ENCODE peak calls at places on chromosome 4, in nine cellular contexts. One of them, this sample, is unnamed.

GRCh38 chr4:175282407-175282806 is 364.2 kb downstream of the ADAM29 start:
- DNase-seq in H1: no peak
- DNase-seq in SK-N-MC: no peak
- DNase-seq in suprapubic skin: no peak
- DNase-seq in endothelial cell of umbilical vein: no peak
- DNase-seq in prostate gland: no peak
- DNase-seq in spleen: no peak
- DNase-seq in GM12878: no peak
- DNase-seq in breast epithelium: no peak
- DNase-seq in this sample: no peak

GRCh38 chr4:120509222-120509621 is 413.3 kb downstream of the PRDM5 start:
- DNase-seq in H1: no peak
- DNase-seq in SK-N-MC: no peak
- DNase-seq in suprapubic skin: no peak
- DNase-seq in endothelial cell of umbilical vein: no peak
- DNase-seq in prostate gland: no peak
- DNase-seq in spleen: no peak
- DNase-seq in GM12878: no peak
- DNase-seq in breast epithelium: no peak
- DNase-seq in this sample: no peak

GRCh38 chr4:153573881-153574807 is 108.0 kb downstream of the TMEM131L start:
- DNase-seq in H1: no peak
- DNase-seq in SK-N-MC: peak; percentile 84
- DNase-seq in suprapubic skin: no peak
- DNase-seq in endothelial cell of umbilical vein: peak; percentile 85
- DNase-seq in prostate gland: peak; percentile 58
- DNase-seq in spleen: peak; percentile 83
- DNase-seq in GM12878: no peak
- DNase-seq in breast epithelium: no peak
- DNase-seq in this sample: peak; percentile 67

GRCh38 chr4:92862509-92862908 is 558.7 kb downstream of the GRID2 start:
- DNase-seq in H1: no peak
- DNase-seq in SK-N-MC: no peak
- DNase-seq in suprapubic skin: no peak
- DNase-seq in endothelial cell of umbilical vein: no peak
- DNase-seq in prostate gland: no peak
- DNase-seq in spleen: no peak
- DNase-seq in GM12878: no peak
- DNase-seq in breast epithelium: no peak
- DNase-seq in this sample: no peak

GRCh38 chr4:137946423-137946822 is 295.7 kb downstream of the SLC7A11 start:
- DNase-seq in H1: no peak
- DNase-seq in SK-N-MC: no peak
- DNase-seq in suprapubic skin: no peak
- DNase-seq in endothelial cell of umbilical vein: no peak
- DNase-seq in prostate gland: no peak
- DNase-seq in spleen: no peak
- DNase-seq in GM12878: no peak
- DNase-seq in breast epithelium: no peak
- DNase-seq in this sample: no peak

GRCh38 chr4:1418494-1419285 is 12.4 kb upstream of the NKX1-1 start:
- DNase-seq in H1: no peak
- DNase-seq in SK-N-MC: no peak
- DNase-seq in suprapubic skin: peak; percentile 43
- DNase-seq in endothelial cell of umbilical vein: no peak
- DNase-seq in prostate gland: peak; percentile 1
- DNase-seq in spleen: peak; percentile 54
- DNase-seq in GM12878: no peak
- DNase-seq in breast epithelium: peak; percentile 37
- DNase-seq in this sample: peak; percentile 18

GRCh38 chr4:132651193-132651592 is 497.9 kb upstream of the PCDH10 start:
- DNase-seq in H1: no peak
- DNase-seq in SK-N-MC: no peak
- DNase-seq in suprapubic skin: no peak
- DNase-seq in endothelial cell of umbilical vein: no peak
- DNase-seq in prostate gland: no peak
- DNase-seq in spleen: no peak
- DNase-seq in GM12878: no peak
- DNase-seq in breast epithelium: no peak
- DNase-seq in this sample: no peak

GRCh38 chr4:134202557-134202956 is 968 bp upstream of the PABPC4L start:
- DNase-seq in H1: no peak
- DNase-seq in SK-N-MC: no peak
- DNase-seq in suprapubic skin: no peak
- DNase-seq in endothelial cell of umbilical vein: peak; percentile 14
- DNase-seq in prostate gland: peak; percentile 44
- DNase-seq in spleen: peak; percentile 16
- DNase-seq in GM12878: no peak
- DNase-seq in breast epithelium: no peak
- DNase-seq in this sample: no peak

GRCh38 chr4:2408401-2408958 is 10.0 kb downstream of the ZFYVE28 start:
- DNase-seq in H1: no peak
- DNase-seq in SK-N-MC: no peak
- DNase-seq in suprapubic skin: no peak
- DNase-seq in endothelial cell of umbilical vein: no peak
- DNase-seq in prostate gland: no peak
- DNase-seq in spleen: peak; percentile 59
- DNase-seq in GM12878: no peak
- DNase-seq in breast epithelium: no peak
- DNase-seq in this sample: no peak

GRCh38 chr4:28443786-28444412 is 1583.3 kb downstream of the STIM2 start:
- DNase-seq in H1: peak; percentile 15
- DNase-seq in SK-N-MC: no peak
- DNase-seq in suprapubic skin: no peak
- DNase-seq in endothelial cell of umbilical vein: no peak
- DNase-seq in prostate gland: no peak
- DNase-seq in spleen: no peak
- DNase-seq in GM12878: no peak
- DNase-seq in breast epithelium: no peak
- DNase-seq in this sample: no peak

GRCh38 chr4:78629991-78630541 is 78.5 kb downstream of the ANXA3 start:
- DNase-seq in H1: no peak
- DNase-seq in SK-N-MC: no peak
- DNase-seq in suprapubic skin: no peak
- DNase-seq in endothelial cell of umbilical vein: no peak
- DNase-seq in prostate gland: no peak
- DNase-seq in spleen: no peak
- DNase-seq in GM12878: no peak
- DNase-seq in breast epithelium: no peak
- DNase-seq in this sample: no peak

GRCh38 chr4:40858946-40859345 is 109.2 kb downstream of the NSUN7 start:
- DNase-seq in H1: no peak
- DNase-seq in SK-N-MC: no peak
- DNase-seq in suprapubic skin: no peak
- DNase-seq in endothelial cell of umbilical vein: no peak
- DNase-seq in prostate gland: no peak
- DNase-seq in spleen: no peak
- DNase-seq in GM12878: no peak
- DNase-seq in breast epithelium: no peak
- DNase-seq in this sample: no peak

GRCh38 chr4:185637162-185637875 is 102.0 kb upstream of the PDLIM3 start:
- DNase-seq in H1: no peak
- DNase-seq in SK-N-MC: no peak
- DNase-seq in suprapubic skin: no peak
- DNase-seq in endothelial cell of umbilical vein: no peak
- DNase-seq in prostate gland: no peak
- DNase-seq in spleen: no peak
- DNase-seq in GM12878: no peak
- DNase-seq in breast epithelium: no peak
- DNase-seq in this sample: no peak

GRCh38 chr4:7059673-7060072 is 8.2 kb downstream of the GRPEL1 start:
- DNase-seq in H1: no peak
- DNase-seq in SK-N-MC: no peak
- DNase-seq in suprapubic skin: no peak
- DNase-seq in endothelial cell of umbilical vein: no peak
- DNase-seq in prostate gland: no peak
- DNase-seq in spleen: no peak
- DNase-seq in GM12878: no peak
- DNase-seq in breast epithelium: no peak
- DNase-seq in this sample: no peak
- TF ChIP-seq POLR2AphosphoS5 in H1: no peak
- TF ChIP-seq POLR2AphosphoS5 in SK-N-MC: no peak
- TF ChIP-seq POLR2AphosphoS5 in suprapubic skin: no peak
- TF ChIP-seq POLR2AphosphoS5 in endothelial cell of umbilical vein: no peak
- TF ChIP-seq POLR2AphosphoS5 in prostate gland: no peak
- TF ChIP-seq POLR2AphosphoS5 in spleen: peak; percentile 39
- TF ChIP-seq POLR2AphosphoS5 in GM12878: no peak
- TF ChIP-seq POLR2AphosphoS5 in breast epithelium: no peak
- TF ChIP-seq POLR2AphosphoS5 in this sample: no peak

GRCh38 chr4:122876456-122876855 is 45.9 kb downstream of the NUDT6 start:
- DNase-seq in H1: no peak
- DNase-seq in SK-N-MC: no peak
- DNase-seq in suprapubic skin: no peak
- DNase-seq in endothelial cell of umbilical vein: no peak
- DNase-seq in prostate gland: no peak
- DNase-seq in spleen: no peak
- DNase-seq in GM12878: no peak
- DNase-seq in breast epithelium: no peak
- DNase-seq in this sample: no peak

GRCh38 chr4:122873752-122874151 is 47.1 kb downstream of the FGF2 start:
- DNase-seq in H1: no peak
- DNase-seq in SK-N-MC: no peak
- DNase-seq in suprapubic skin: no peak
- DNase-seq in endothelial cell of umbilical vein: peak; percentile 49
- DNase-seq in prostate gland: no peak
- DNase-seq in spleen: no peak
- DNase-seq in GM12878: no peak
- DNase-seq in breast epithelium: no peak
- DNase-seq in this sample: no peak

GRCh38 chr4:122875949-122876348 is 46.4 kb downstream of the NUDT6 start:
- DNase-seq in H1: no peak
- DNase-seq in SK-N-MC: no peak
- DNase-seq in suprapubic skin: no peak
- DNase-seq in endothelial cell of umbilical vein: no peak
- DNase-seq in prostate gland: no peak
- DNase-seq in spleen: no peak
- DNase-seq in GM12878: no peak
- DNase-seq in breast epithelium: no peak
- DNase-seq in this sample: no peak

GRCh38 chr4:122873146-122873545 is 46.5 kb downstream of the FGF2 start:
- DNase-seq in H1: no peak
- DNase-seq in SK-N-MC: no peak
- DNase-seq in suprapubic skin: no peak
- DNase-seq in endothelial cell of umbilical vein: no peak
- DNase-seq in prostate gland: no peak
- DNase-seq in spleen: no peak
- DNase-seq in GM12878: no peak
- DNase-seq in breast epithelium: no peak
- DNase-seq in this sample: no peak

GRCh38 chr4:122874194-122874593 is 47.6 kb downstream of the FGF2 start:
- DNase-seq in H1: no peak
- DNase-seq in SK-N-MC: no peak
- DNase-seq in suprapubic skin: no peak
- DNase-seq in endothelial cell of umbilical vein: peak; percentile 51
- DNase-seq in prostate gland: no peak
- DNase-seq in spleen: no peak
- DNase-seq in GM12878: no peak
- DNase-seq in breast epithelium: no peak
- DNase-seq in this sample: no peak
- H3K27ac ChIP-seq in H1: no peak overlapping the region
- H3K27ac ChIP-seq in SK-N-MC: no peak overlapping the region
- H3K27ac ChIP-seq in suprapubic skin: no peak overlapping the region
- H3K27ac ChIP-seq in endothelial cell of umbilical vein: no peak overlapping the region
- H3K27ac ChIP-seq in prostate gland: no peak overlapping the region
- H3K27ac ChIP-seq in spleen: no peak overlapping the region
- H3K27ac ChIP-seq in GM12878: no peak overlapping the region
- H3K27ac ChIP-seq in breast epithelium: no peak overlapping the region
- H3K27ac ChIP-seq in this sample: no peak overlapping the region

GRCh38 chr4:152357206-152357605 is 178.7 kb downstream of the FBXW7 start:
- DNase-seq in H1: no peak
- DNase-seq in SK-N-MC: no peak
- DNase-seq in suprapubic skin: no peak
- DNase-seq in endothelial cell of umbilical vein: no peak
- DNase-seq in prostate gland: no peak
- DNase-seq in spleen: no peak
- DNase-seq in GM12878: no peak
- DNase-seq in breast epithelium: no peak
- DNase-seq in this sample: no peak
- TF ChIP-seq POLR2AphosphoS5 in H1: no peak
- TF ChIP-seq POLR2AphosphoS5 in SK-N-MC: no peak
- TF ChIP-seq POLR2AphosphoS5 in suprapubic skin: no peak
- TF ChIP-seq POLR2AphosphoS5 in endothelial cell of umbilical vein: no peak
- TF ChIP-seq POLR2AphosphoS5 in prostate gland: no peak
- TF ChIP-seq POLR2AphosphoS5 in spleen: no peak
- TF ChIP-seq POLR2AphosphoS5 in GM12878: no peak
- TF ChIP-seq POLR2AphosphoS5 in breast epithelium: no peak
- TF ChIP-seq POLR2AphosphoS5 in this sample: no peak

GRCh38 chr4:168879178-168879577 is 130.9 kb downstream of the CBR4 start:
- DNase-seq in H1: no peak
- DNase-seq in SK-N-MC: no peak
- DNase-seq in suprapubic skin: no peak
- DNase-seq in endothelial cell of umbilical vein: no peak
- DNase-seq in prostate gland: no peak
- DNase-seq in spleen: no peak
- DNase-seq in GM12878: no peak
- DNase-seq in breast epithelium: no peak
- DNase-seq in this sample: no peak
- H3K27ac ChIP-seq in H1: no peak overlapping the region
- H3K27ac ChIP-seq in SK-N-MC: no peak overlapping the region
- H3K27ac ChIP-seq in suprapubic skin: peak overlapping the region; percentile 0
- H3K27ac ChIP-seq in endothelial cell of umbilical vein: no peak overlapping the region
- H3K27ac ChIP-seq in prostate gland: no peak overlapping the region
- H3K27ac ChIP-seq in spleen: peak overlapping the region; percentile 10
- H3K27ac ChIP-seq in GM12878: no peak overlapping the region
- H3K27ac ChIP-seq in breast epithelium: peak overlapping the region; percentile 74
- H3K27ac ChIP-seq in this sample: no peak overlapping the region

GRCh38 chr4:145804134-145804533 is 124.2 kb downstream of the C4orf51 start:
- DNase-seq in H1: no peak
- DNase-seq in SK-N-MC: no peak
- DNase-seq in suprapubic skin: no peak
- DNase-seq in endothelial cell of umbilical vein: peak; percentile 72
- DNase-seq in prostate gland: peak; percentile 64
- DNase-seq in spleen: no peak
- DNase-seq in GM12878: no peak
- DNase-seq in breast epithelium: no peak
- DNase-seq in this sample: no peak

GRCh38 chr4:145808848-145809512 is 129.0 kb downstream of the C4orf51 start:
- DNase-seq in H1: no peak
- DNase-seq in SK-N-MC: no peak
- DNase-seq in suprapubic skin: no peak
- DNase-seq in endothelial cell of umbilical vein: no peak
- DNase-seq in prostate gland: no peak
- DNase-seq in spleen: no peak
- DNase-seq in GM12878: no peak
- DNase-seq in breast epithelium: no peak
- DNase-seq in this sample: no peak

GRCh38 chr4:145805490-145805889 is 125.5 kb downstream of the C4orf51 start:
- DNase-seq in H1: peak; percentile 71
- DNase-seq in SK-N-MC: no peak
- DNase-seq in suprapubic skin: no peak
- DNase-seq in endothelial cell of umbilical vein: no peak
- DNase-seq in prostate gland: no peak
- DNase-seq in spleen: no peak
- DNase-seq in GM12878: no peak
- DNase-seq in breast epithelium: no peak
- DNase-seq in this sample: no peak

GRCh38 chr4:145812902-145813301 is 125.7 kb downstream of the ZNF827 start:
- DNase-seq in H1: no peak
- DNase-seq in SK-N-MC: no peak
- DNase-seq in suprapubic skin: no peak
- DNase-seq in endothelial cell of umbilical vein: no peak
- DNase-seq in prostate gland: no peak
- DNase-seq in spleen: no peak
- DNase-seq in GM12878: no peak
- DNase-seq in breast epithelium: no peak
- DNase-seq in this sample: no peak

GRCh38 chr4:145808021-145808650 is 128.2 kb downstream of the C4orf51 start:
- DNase-seq in H1: peak; percentile 39
- DNase-seq in SK-N-MC: peak; percentile 67
- DNase-seq in suprapubic skin: no peak
- DNase-seq in endothelial cell of umbilical vein: peak; percentile 93
- DNase-seq in prostate gland: no peak
- DNase-seq in spleen: no peak
- DNase-seq in GM12878: peak; percentile 86
- DNase-seq in breast epithelium: no peak
- DNase-seq in this sample: no peak
- TF ChIP-seq POLR2AphosphoS5 in H1: no peak
- TF ChIP-seq POLR2AphosphoS5 in SK-N-MC: no peak
- TF ChIP-seq POLR2AphosphoS5 in suprapubic skin: no peak
- TF ChIP-seq POLR2AphosphoS5 in endothelial cell of umbilical vein: peak; percentile 45
- TF ChIP-seq POLR2AphosphoS5 in prostate gland: peak; percentile 15
- TF ChIP-seq POLR2AphosphoS5 in spleen: no peak
- TF ChIP-seq POLR2AphosphoS5 in GM12878: no peak
- TF ChIP-seq POLR2AphosphoS5 in breast epithelium: no peak
- TF ChIP-seq POLR2AphosphoS5 in this sample: no peak